ENCODE peak calls at places on chromosomes 2 and 18, in eight cellular contexts. Z, N, C, I, O, E, W and P are unnamed samples.

GRCh38 chr18:39846277-39846676 is 2108.8 kb upstream of the PIK3C3 start:
- DNase-seq in Z (no peak), N (peak), C (peak), I (no peak), O (peak), E (no peak), W (no peak), P (no peak)

GRCh38 chr18:58842978-58843661 is 21.6 kb upstream of the ZNF532 start:
- DNase-seq in Z (no peak), N (no peak), C (peak), I (no peak), O (no peak), E (no peak), W (peak), P (no peak)

GRCh38 chr2:38279201-38279600 is 97.9 kb downstream of the ATL2 start:
- DNase-seq in Z (no peak), N (no peak), C (no peak), I (no peak), O (no peak), E (no peak), W (no peak), P (no peak)

GRCh38 chr2:159090514-159091201 is 122.2 kb downstream of the TANC1 start:
- DNase-seq in Z (no peak), N (no peak), C (no peak), I (no peak), O (peak), E (no peak), W (no peak), P (no peak)

GRCh38 chr2:166516712-166517303 is 22.8 kb upstream of the SCN7A start:
- DNase-seq in Z (peak), N (no peak), C (peak), I (peak), O (peak), E (no peak), W (no peak), P (no peak)

GRCh38 chr2:240319221-240319854 is 116.1 kb upstream of the GPC1 start:
- DNase-seq in Z (no peak), N (no peak), C (no peak), I (no peak), O (peak), E (no peak), W (no peak), P (no peak)

GRCh38 chr2:152336103-152336853 is 1.3 kb downstream of the FMNL2 start:
- DNase-seq in Z (no peak), N (peak), C (peak), I (peak), O (peak), E (no peak), W (no peak), P (peak)

GRCh38 chr2:236917164-236917563 is 168.5 kb upstream of the COPS8 start:
- DNase-seq in Z (no peak), N (no peak), C (no peak), I (no peak), O (no peak), E (no peak), W (no peak), P (no peak)

GRCh38 chr18:11741505-11742145 is 52.6 kb downstream of the GNAL start:
- DNase-seq in Z (no peak), N (no peak), C (no peak), I (peak), O (peak), E (no peak), W (no peak), P (no peak)

GRCh38 chr2:1544478-1545069 is 131.3 kb downstream of the TPO start:
- DNase-seq in Z (no peak), N (no peak), C (no peak), I (no peak), O (peak), E (no peak), W (no peak), P (no peak)

GRCh38 chr2:68388772-68389171 is 23.7 kb downstream of the PLEK start:
- DNase-seq in Z (no peak), N (no peak), C (no peak), I (no peak), O (no peak), E (no peak), W (no peak), P (no peak)

GRCh38 chr2:190649035-190649797 is at the start of gene NAB1:
- DNase-seq in Z (no peak), N (peak), C (peak), I (peak), O (no peak), E (no peak), W (no peak), P (peak)

GRCh38 chr2:164766931-164767330 is 74.7 kb downstream of the COBLL1 start:
- DNase-seq in Z (no peak), N (no peak), C (no peak), I (no peak), O (no peak), E (no peak), W (no peak), P (no peak)

GRCh38 chr2:27003003-27003402 is 29.8 kb upstream of the TMEM214 start:
- DNase-seq in Z (no peak), N (no peak), C (no peak), I (no peak), O (no peak), E (no peak), W (no peak), P (no peak)

GRCh38 chr2:71120195-71120594 is 9.8 kb downstream of the MCEE start:
- DNase-seq in Z (no peak), N (no peak), C (no peak), I (no peak), O (peak), E (no peak), W (no peak), P (no peak)

GRCh38 chr2:231752056-231752455 is 29.0 kb downstream of the PDE6D start:
- DNase-seq in Z (no peak), N (no peak), C (no peak), I (no peak), O (peak), E (no peak), W (no peak), P (no peak)

GRCh38 chr2:19819097-19820065 is 82.4 kb downstream of the TTC32 start:
- DNase-seq in Z (no peak), N (no peak), C (no peak), I (no peak), O (peak), E (no peak), W (no peak), P (peak)

GRCh38 chr18:39786477-39786876 is 2168.6 kb upstream of the PIK3C3 start:
- DNase-seq in Z (no peak), N (no peak), C (no peak), I (no peak), O (no peak), E (no peak), W (no peak), P (no peak)

GRCh38 chr2:223835701-223836532 is 1.5 kb downstream of the AP1S3 start:
- DNase-seq in Z (no peak), N (peak), C (no peak), I (peak), O (no peak), E (no peak), W (no peak), P (peak)

GRCh38 chr2:64604929-64605550 is 48.7 kb downstream of the SERTAD2 start:
- DNase-seq in Z (no peak), N (peak), C (no peak), I (no peak), O (no peak), E (no peak), W (no peak), P (peak)